ENCODE peak calls at places on chromosomes 11 and 22, in four cellular contexts. X is K562, G is H1, Q is GM12878. S is an unnamed sample.
A peak's percentile ranks its signal among the peaks of the same experiment; 100 is the strongest.

GRCh38 chr11:6468712-6469495 is 4.8 kb downstream of the TRIM3 start:
- DNase-seq in G (peak; percentile 88), Q (peak; percentile 72), X (peak; percentile 90), S (peak; percentile 60)

GRCh38 chr22:19874307-19875060 is 19.8 kb upstream of the GNB1L start:
- DNase-seq in Q (no peak), X (no peak), G (peak; percentile 51), S (no peak)

GRCh38 chr22:36644333-36644757 is 59.2 kb downstream of the CACNG2 start:
- DNase-seq in G (peak; percentile 65), X (peak; percentile 66), Q (no peak), S (peak; percentile 45)

GRCh38 chr11:48036466-48036865 is 56.1 kb downstream of the PTPRJ start:
- DNase-seq in G (no peak), X (no peak), Q (no peak), S (no peak)

GRCh38 chr11:122516686-122517085 is 138.8 kb upstream of the UBASH3B start:
- DNase-seq in X (no peak), G (no peak), Q (no peak), S (no peak)

GRCh38 chr11:69010964-69011623 is 2.0 kb downstream of the MRGPRF start:
- DNase-seq in G (peak; percentile 88), X (peak; percentile 82), Q (no peak), S (peak; percentile 47)

GRCh38 chr11:26950260-26950719 is 43.6 kb upstream of the FIBIN start:
- DNase-seq in G (no peak), Q (no peak), X (no peak), S (no peak)

GRCh38 chr11:680476-680875 is 14.5 kb downstream of the DEAF1 start:
- DNase-seq in G (no peak), X (no peak), Q (no peak), S (no peak)

GRCh38 chr11:69337211-69337721 is 43.3 kb downstream of the MYEOV start:
- DNase-seq in Q (peak; percentile 66), G (no peak), X (no peak), S (no peak)

GRCh38 chr11:115576606-115577005 is 72.4 kb upstream of the CADM1 start:
- DNase-seq in X (no peak), G (no peak), Q (no peak), S (no peak)

GRCh38 chr11:69870772-69871171 is 51.6 kb upstream of the FGF3 start:
- DNase-seq in Q (no peak), G (no peak), X (no peak), S (no peak)

GRCh38 chr11:80495116-80495515 is 1054.3 kb upstream of the TENM4 start:
- DNase-seq in G (no peak), X (no peak), Q (no peak), S (no peak)

GRCh38 chr11:11579012-11579755 is 42.6 kb downstream of the GALNT18 start:
- DNase-seq in Q (no peak), X (no peak), G (peak; percentile 13), S (no peak)

GRCh38 chr11:101582242-101583052 is 1.4 kb downstream of the TRPC6 start:
- DNase-seq in X (no peak), Q (no peak), G (peak; percentile 54), S (no peak)

GRCh38 chr22:42780070-42780540 is 59.4 kb upstream of the A4GALT start:
- DNase-seq in Q (peak; percentile 59), G (no peak), X (peak; percentile 83), S (peak; percentile 95)

GRCh38 chr22:38018938-38019827 is 34.8 kb upstream of the SOX10 start:
- DNase-seq in X (no peak), G (no peak), Q (no peak), S (no peak)

GRCh38 chr11:93783767-93784151 is 323 bp upstream of the MED17 start:
- DNase-seq in X (no peak), G (no peak), Q (no peak), S (no peak)

GRCh38 chr11:118956094-118956846 is at the start of gene UPK2:
- DNase-seq in Q (peak; percentile 19), G (peak; percentile 98), X (peak; percentile 84), S (peak; percentile 78)

GRCh38 chr11:93743316-93743715 is 1.8 kb downstream of the C11orf54 start:
- DNase-seq in Q (no peak), G (no peak), X (no peak), S (no peak)

GRCh38 chr22:27591060-27591459 is 210.5 kb downstream of the MN1 start:
- DNase-seq in Q (no peak), G (no peak), X (no peak), S (no peak)

GRCh38 chr22:19517171-19517500 is 7.1 kb downstream of the CLDN5 start:
- DNase-seq in Q (no peak), G (no peak), X (no peak), S (no peak)

GRCh38 chr11:116909245-116909644 is 71.8 kb upstream of the APOA1 start:
- DNase-seq in Q (no peak), X (no peak), G (no peak), S (no peak)

GRCh38 chr11:47791774-47792173 is 24.6 kb upstream of the FNBP4 start:
- DNase-seq in Q (no peak), X (no peak), G (no peak), S (no peak)

GRCh38 chr22:46110215-46110614 is 40.1 kb upstream of the PPARA start:
- DNase-seq in Q (no peak), G (no peak), X (peak; percentile 52), S (no peak)
- TF ChIP-seq EGR1 in Q (no peak), G (no peak), X (no peak), S (no peak)

DNA sequence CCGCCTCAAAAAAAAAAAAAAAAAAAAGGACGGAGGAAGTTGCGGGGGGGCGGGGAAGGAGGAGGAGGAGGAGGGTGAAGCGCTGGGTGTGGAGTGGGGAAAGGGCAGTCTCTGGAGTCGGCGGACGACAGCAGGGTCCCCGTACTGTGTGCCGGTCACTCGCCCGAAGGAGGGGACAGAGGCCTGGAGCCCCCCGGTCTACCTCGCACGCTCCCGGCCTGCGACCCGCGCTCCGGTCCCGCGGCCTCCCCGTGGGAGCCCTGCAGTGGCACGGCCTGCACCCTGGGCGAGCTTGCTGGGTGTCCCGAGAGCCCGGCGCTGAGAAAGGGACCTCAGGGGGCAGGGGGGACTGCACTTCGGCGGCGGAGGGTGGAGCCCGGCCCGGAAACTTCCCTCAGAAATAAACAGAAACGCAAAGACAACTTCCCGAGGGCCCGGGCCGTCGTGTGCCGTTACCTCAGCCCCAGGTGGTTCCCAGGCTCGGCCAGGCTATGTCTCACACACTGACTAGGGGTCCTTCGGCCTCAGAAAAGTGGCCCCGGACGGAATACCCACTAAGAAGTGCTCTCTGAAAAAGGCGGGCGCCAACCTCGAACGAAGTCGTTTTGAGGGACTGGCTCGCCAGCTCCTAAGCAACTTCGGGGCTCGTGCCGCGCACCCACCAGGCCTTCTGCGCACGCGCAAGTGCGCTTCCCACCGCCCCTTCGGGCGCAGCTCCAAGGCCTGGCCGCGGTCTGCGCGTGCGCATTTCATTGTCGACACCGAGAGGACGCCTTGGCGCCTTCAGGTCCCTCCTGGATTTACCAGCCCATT is at the start of gene MAJIN:
- DNase-seq in X (peak; percentile 93), G (peak; percentile 89), Q (peak; percentile 51), S (no peak)
- TF ChIP-seq JUND in X (no peak), G (no peak), Q (no peak), S (no peak)

GRCh38 chr11:76410771-76411423 is 29.8 kb downstream of the GVQW3 start:
- DNase-seq in G (peak; percentile 37), Q (no peak), X (peak; percentile 15), S (no peak)
- TF ChIP-seq ATF3 in G (no peak), Q (no peak), X (no peak), S (no peak)

GRCh38 chr11:45532552-45532951 is 132.9 kb downstream of the CHST1 start:
- DNase-seq in G (no peak), Q (no peak), X (no peak), S (no peak)
- TF ChIP-seq EGR1 in G (no peak), Q (no peak), X (no peak), S (no peak)

GRCh38 chr11:109140426-109140825 is 281.6 kb upstream of the C11orf87 start:
- DNase-seq in Q (no peak), G (no peak), X (no peak), S (no peak)
- TF ChIP-seq JUND in Q (no peak), G (no peak), X (no peak), S (no peak)

DNA sequence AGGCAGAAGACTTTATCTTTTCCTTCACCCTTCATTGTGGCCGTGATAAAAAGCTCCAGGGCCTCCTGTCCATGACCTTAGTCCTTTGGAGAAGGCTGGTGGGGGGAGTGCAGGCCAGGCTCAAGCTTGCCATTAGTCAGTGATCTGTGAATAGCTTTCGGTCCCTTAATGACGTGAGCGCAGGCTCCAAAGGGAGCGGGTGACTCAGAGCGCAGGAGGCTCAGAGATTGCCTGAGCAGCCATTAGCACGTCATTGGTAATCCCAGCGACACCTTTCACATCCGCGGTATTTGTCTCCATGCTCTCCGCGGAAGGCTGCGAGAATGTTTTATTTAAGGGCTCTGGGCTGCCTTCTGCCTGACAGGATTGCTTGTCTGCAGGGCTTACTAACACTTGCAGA is 458.5 kb downstream of the METTL15 start:
- DNase-seq in Q (no peak), G (peak; percentile 50), X (peak; percentile 23), S (peak; percentile 52)
- TF ChIP-seq ATF3 in Q (no peak), G (no peak), X (no peak), S (no peak)

GRCh38 chr11:15150507-15150906 is 35.8 kb downstream of the INSC start:
- DNase-seq in X (no peak), Q (no peak), G (no peak), S (no peak)
- TF ChIP-seq EGR1 in X (no peak), Q (no peak), G (no peak), S (no peak)

DNA sequence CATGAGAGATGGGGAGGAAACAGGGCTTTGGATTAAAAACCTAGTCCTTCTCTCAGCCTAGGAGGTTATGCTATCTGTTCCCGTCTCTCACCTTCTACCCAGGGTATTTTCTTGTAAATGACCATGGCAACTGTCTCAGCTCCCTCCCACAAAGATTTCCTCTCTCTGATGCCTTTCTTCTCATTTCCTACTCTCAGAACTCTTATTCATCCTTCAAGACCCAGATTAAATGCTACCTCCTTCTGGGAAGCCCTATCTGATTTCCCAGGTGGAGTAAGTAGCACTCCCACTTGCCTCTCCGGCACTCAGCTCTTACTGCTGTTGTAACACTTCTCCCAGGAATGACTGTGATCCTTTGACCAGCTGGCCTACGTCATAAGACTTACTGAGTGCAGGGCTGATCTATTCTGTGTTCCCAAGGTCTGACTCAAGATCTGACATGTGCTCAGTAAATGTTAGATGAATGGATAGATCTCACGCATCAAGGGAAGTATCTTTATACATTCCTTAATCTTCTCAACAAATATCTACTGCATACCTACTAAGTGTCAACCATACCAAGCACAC is 175.0 kb downstream of the TENM4 start:
- DNase-seq in X (no peak), G (no peak), Q (no peak), S (no peak)
- TF ChIP-seq JUND in X (no peak), G (no peak), Q (no peak), S (no peak)

S was measured in HCT116.